ENCODE peak calls at places on chromosomes 13 and 19, in seven cellular contexts. L, E, U, N, X, Q and D are unnamed samples.

GRCh38 chr13:114140131-114140908 is 7.9 kb upstream of the RASA3 start:
- DNase-seq in L (no peak), E (no peak), U (no peak), N (no peak), X (no peak), Q (no peak), D (no peak)

GRCh38 chr19:3471954-3472655 is 8.2 kb downstream of the SMIM24 start:
- DNase-seq in L (no peak), E (no peak), U (no peak), N (no peak), X (peak), Q (no peak), D (no peak)

GRCh38 chr13:43567608-43568007 is 219.2 kb downstream of the ENOX1 start:
- DNase-seq in L (no peak), E (peak), U (no peak), N (peak), X (no peak), Q (no peak), D (peak)

GRCh38 chr13:37539176-37539575 is 59.4 kb downstream of the POSTN start:
- DNase-seq in L (no peak), E (no peak), U (no peak), N (no peak), X (no peak), Q (no peak), D (no peak)

GRCh38 chr19:40284501-40285352 is at the start of gene AKT2:
- DNase-seq in L (peak), E (peak), U (peak), N (peak), X (peak), Q (no peak), D (peak)

GRCh38 chr13:41562541-41563178 is 105.3 kb downstream of the RGCC start:
- DNase-seq in L (no peak), E (no peak), U (no peak), N (no peak), X (no peak), Q (peak), D (peak)

GRCh38 chr19:17576758-17577532 is 21.5 kb downstream of the COLGALT1 start:
- DNase-seq in L (peak), E (peak), U (peak), N (peak), X (peak), Q (no peak), D (peak)

GRCh38 chr13:72643339-72643989 is 84.0 kb downstream of the MZT1 start:
- DNase-seq in L (no peak), E (peak), U (peak), N (peak), X (peak), Q (no peak), D (peak)

GRCh38 chr13:110036060-110036459 is 249.7 kb upstream of the IRS2 start:
- DNase-seq in L (no peak), E (no peak), U (no peak), N (no peak), X (no peak), Q (no peak), D (no peak)

GRCh38 chr13:78137404-78138142 is 218.9 kb upstream of the EDNRB start:
- DNase-seq in L (no peak), E (peak), U (peak), N (peak), X (no peak), Q (peak), D (peak)

GRCh38 chr19:51511353-51511752 is 9.8 kb upstream of the SIGLEC12 start:
- DNase-seq in L (no peak), E (peak), U (no peak), N (no peak), X (no peak), Q (no peak), D (no peak)